ENCODE peak calls at places on chromosomes 2 and 18, in five cellular contexts. L, T, D, S and M are unnamed samples.

GRCh38 chr2:45027051-45027450 is 17.8 kb upstream of the SIX2 start:
- DNase-seq in L (no peak), T (no peak), D (no peak), S (no peak), M (no peak)

GRCh38 chr2:85806358-85807118 is 52.7 kb downstream of the ATOH8 start:
- DNase-seq in L (no peak), T (no peak), D (no peak), S (no peak), M (no peak)

GRCh38 chr2:203804070-203804469 is 63.5 kb upstream of the CTLA4 start:
- DNase-seq in L (no peak), T (no peak), D (no peak), S (no peak), M (peak)

GRCh38 chr2:106159867-106160785 is 34.0 kb downstream of the UXS1 start:
- DNase-seq in L (no peak), T (peak), D (no peak), S (no peak), M (peak)

GRCh38 chr2:46381263-46381849 is 84.1 kb downstream of the EPAS1 start:
- DNase-seq in L (no peak), T (no peak), D (no peak), S (no peak), M (no peak)

GRCh38 chr2:20434588-20435294 is 12.1 kb upstream of the RHOB start:
- DNase-seq in L (no peak), T (no peak), D (no peak), S (no peak), M (no peak)

GRCh38 chr2:173146590-173146989 is 70.9 kb downstream of the MAP3K20 start:
- DNase-seq in L (no peak), T (no peak), D (no peak), S (no peak), M (no peak)

GRCh38 chr2:204749319-204749718 is 204.0 kb downstream of the PARD3B start:
- DNase-seq in L (no peak), T (no peak), D (no peak), S (no peak), M (no peak)

GRCh38 chr2:37982147-37982582 is 57.1 kb downstream of the RMDN2 start:
- DNase-seq in L (peak), T (peak), D (peak), S (peak), M (peak)

GRCh38 chr18:34322365-34323289 is 97.9 kb upstream of the NOL4 start:
- DNase-seq in L (no peak), T (no peak), D (peak), S (peak), M (no peak)

GRCh38 chr2:69958480-69958879 is 3.0 kb downstream of the ASPRV1 start:
- DNase-seq in L (no peak), T (no peak), D (no peak), S (no peak), M (no peak)

GRCh38 chr2:168030862-168031624 is 216.4 kb downstream of the STK39 start:
- DNase-seq in L (no peak), T (no peak), D (no peak), S (no peak), M (no peak)

GRCh38 chr18:66749030-66749429 is 145.1 kb upstream of the CDH19 start:
- DNase-seq in L (no peak), T (no peak), D (no peak), S (no peak), M (no peak)

DNA sequence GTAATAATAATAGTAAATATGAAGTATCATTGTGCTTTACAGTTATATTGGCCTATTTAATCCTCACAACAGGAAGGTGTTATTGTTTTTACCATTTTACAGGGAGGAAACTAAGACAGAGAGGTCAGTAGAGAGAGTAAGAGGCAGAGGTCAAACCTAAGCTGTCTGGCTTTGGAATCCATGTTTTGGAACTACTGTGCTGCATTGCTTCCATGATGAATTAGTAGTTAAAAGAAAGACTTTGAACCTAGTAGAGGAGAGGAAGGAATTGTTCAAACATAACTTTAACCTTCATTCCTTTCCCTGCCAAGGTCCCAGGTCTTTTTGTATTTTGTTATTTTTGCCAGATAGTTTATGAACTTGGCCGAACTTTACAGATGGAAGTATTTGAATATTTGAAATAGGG is 80.9 kb downstream of the PHLPP1 start:
- DNase-seq in L (no peak), T (no peak), D (no peak), S (no peak), M (no peak)
- H3K27ac ChIP-seq in L (no peak), T (no peak), D (no peak), S (no peak), M (no peak)

GRCh38 chr2:74835831-74836674 is 2.1 kb downstream of the HK2 start:
- DNase-seq in L (no peak), T (no peak), D (no peak), S (no peak), M (no peak)

GRCh38 chr2:74841663-74842062 is 7.7 kb downstream of the HK2 start:
- DNase-seq in L (no peak), T (no peak), D (no peak), S (no peak), M (no peak)

GRCh38 chr2:74833418-74834233 is at the start of gene HK2:
- DNase-seq in L (peak), T (peak), D (peak), S (peak), M (peak)

GRCh38 chr2:74834806-74835755 is 1.2 kb downstream of the HK2 start:
- DNase-seq in L (peak), T (peak), D (peak), S (no peak), M (peak)

DNA sequence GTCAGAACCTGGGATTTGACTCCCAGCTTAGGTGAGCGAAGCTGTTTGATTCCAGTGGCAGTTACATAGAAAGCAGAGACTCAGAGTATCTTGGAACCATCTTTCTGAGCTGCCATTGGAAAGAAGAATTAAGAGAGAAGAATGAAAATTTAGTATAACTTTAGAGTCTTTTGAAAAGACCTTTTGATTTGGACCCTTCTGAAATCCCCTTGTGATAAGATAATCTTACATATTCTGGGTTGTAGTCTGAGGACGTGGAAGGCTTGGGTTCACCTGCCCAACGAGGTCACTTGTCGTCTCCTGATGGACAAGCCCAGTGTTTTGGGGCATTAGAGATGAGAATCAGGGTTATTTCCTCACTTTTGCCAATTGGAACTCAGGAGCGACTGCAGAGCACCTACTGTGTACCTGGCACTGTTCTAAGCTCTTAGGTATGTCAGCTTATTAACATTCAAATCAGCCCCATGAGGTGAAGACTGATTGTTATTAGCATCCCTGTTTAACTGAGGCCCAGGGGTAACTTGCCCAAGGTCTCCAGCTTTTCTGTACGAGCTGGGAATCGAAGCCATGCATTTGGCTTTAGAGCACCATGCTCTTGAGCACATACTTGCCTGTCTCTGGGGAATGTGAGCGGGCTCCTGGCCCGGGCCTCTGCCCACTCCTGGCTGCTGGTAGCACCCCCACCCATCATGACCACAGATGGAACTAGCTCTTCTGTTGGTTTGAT is 2.9 kb downstream of the HK2 start:
- DNase-seq in L (no peak), T (no peak), D (no peak), S (no peak), M (no peak)
- H3K27ac ChIP-seq in L (no peak), T (peak), D (no peak), S (no peak), M (no peak)

GRCh38 chr18:24227976-24228660 is 89.3 kb downstream of the CABYR start:
- DNase-seq in L (no peak), T (no peak), D (no peak), S (no peak), M (no peak)
- H3K27ac ChIP-seq in L (no peak), T (no peak), D (no peak), S (no peak), M (no peak)

DNA sequence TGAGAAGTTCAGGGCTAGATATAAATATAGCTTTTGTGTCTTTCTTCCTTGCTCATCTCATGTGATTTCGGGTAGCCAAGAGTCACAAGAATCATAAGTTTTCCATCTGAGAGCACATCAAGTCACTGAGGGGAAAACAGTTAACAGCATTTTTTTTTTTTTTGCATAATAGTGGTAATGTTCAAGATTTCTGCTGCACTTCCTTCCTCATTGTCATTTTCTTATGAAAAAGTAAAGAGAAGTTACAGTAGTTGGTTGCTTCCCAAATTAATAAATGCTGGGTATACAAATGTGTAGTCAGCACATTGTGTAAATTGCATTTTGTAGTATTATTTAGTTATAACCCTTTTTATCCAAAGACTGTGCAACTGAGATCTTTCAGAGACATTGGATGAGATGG is 93.6 kb downstream of the ZEB2 start:
- DNase-seq in L (no peak), T (no peak), D (no peak), S (no peak), M (no peak)
- H3K27ac ChIP-seq in L (peak), T (no peak), D (no peak), S (no peak), M (no peak)

DNA sequence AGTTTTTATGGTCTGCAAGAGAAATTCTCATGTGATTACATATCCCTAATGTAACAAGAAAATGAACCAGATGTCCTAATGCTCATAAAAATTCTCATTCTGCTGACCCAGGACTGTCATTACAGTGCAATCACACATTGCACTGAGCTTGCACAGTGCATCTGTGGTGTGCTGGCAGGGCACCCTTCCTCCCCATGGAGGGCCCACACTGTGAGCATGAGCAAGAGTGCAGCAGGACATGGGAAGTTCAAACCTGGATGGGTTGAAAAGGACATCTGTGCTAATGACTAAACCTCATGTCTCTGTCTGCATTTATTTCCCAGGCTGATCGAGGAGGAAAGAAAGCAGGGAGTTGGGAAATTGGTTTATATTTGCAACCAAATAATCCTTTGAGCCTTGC is 97.0 kb downstream of the COL5A2 start:
- DNase-seq in L (no peak), T (no peak), D (peak), S (no peak), M (no peak)
- H3K27ac ChIP-seq in L (no peak), T (no peak), D (no peak), S (no peak), M (no peak)

DNA sequence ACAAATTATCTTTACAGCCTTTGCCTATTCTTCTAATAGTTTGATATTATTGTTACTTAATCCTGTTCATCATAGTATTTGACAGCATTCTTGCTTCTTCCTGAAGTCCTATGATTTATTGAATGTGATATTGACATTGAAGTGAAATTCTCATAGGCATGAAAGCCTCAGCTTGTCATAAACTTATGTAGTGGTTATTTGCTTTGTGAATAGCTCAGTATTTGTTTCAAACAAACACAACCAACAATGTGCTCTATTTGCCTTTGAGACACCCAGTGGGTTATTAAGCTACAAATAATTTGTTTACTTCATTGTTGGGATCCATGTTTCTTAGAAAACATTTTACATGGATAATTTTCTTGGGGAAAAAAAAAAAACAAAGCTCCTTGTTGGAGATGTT is 57.2 kb downstream of the TTC39C start:
- DNase-seq in L (no peak), T (no peak), D (no peak), S (no peak), M (no peak)
- H3K27ac ChIP-seq in L (no peak), T (no peak), D (no peak), S (no peak), M (no peak)

GRCh38 chr2:191838526-191838925 is 8.4 kb downstream of the CAVIN2 start:
- DNase-seq in L (no peak), T (no peak), D (no peak), S (no peak), M (no peak)

GRCh38 chr2:191836471-191836852 is 10.4 kb downstream of the CAVIN2 start:
- DNase-seq in L (no peak), T (no peak), D (no peak), S (no peak), M (no peak)

GRCh38 chr2:191840916-191841315 is 6.0 kb downstream of the CAVIN2 start:
- DNase-seq in L (no peak), T (no peak), D (no peak), S (no peak), M (no peak)

GRCh38 chr2:191836853-191837769 is 9.8 kb downstream of the CAVIN2 start:
- DNase-seq in L (no peak), T (no peak), D (peak), S (no peak), M (no peak)

DNA sequence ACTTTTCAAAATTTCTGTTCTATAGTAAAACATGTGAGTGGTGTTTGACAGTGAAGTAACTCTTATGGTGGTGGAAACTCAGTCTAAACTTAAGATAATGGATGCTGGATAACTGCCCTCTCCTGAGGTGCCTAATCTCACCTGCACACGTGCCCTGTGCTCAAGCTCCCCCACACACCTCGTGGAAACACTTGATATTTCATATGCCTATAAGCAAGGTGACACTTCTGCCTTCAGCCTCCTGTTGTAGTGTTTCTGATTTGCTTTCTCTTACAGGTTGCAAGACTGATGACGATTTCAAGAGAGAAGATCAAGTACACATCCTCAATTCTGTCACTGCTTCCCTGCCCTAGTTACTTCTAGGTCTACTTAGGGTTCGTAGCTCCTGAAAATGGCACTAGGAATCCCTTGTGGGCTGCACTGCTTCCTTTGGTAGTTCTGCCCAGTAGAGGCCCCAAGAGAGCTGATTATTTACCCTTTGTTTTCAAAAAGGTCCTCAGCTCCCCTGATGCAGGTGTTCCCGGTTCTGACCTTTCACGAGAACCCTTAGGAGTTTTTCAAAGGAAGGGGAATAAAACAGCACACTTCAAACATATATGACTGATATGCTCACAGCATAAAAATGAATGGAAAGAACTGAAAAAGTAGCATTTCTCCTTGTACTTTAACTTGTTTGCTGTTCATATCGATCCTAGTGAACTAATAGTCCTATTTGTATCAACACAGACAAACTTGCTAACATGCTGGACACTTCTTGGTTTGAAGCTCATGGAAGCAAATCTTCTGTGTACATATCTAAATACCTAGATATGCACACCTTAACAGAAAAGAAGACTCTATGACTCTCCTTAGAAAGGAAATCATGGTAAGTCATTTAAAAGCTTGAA is 6.7 kb downstream of the CAVIN2 start:
- DNase-seq in L (no peak), T (no peak), D (no peak), S (no peak), M (no peak)
- H3K27ac ChIP-seq in L (peak), T (no peak), D (peak), S (no peak), M (no peak)

DNA sequence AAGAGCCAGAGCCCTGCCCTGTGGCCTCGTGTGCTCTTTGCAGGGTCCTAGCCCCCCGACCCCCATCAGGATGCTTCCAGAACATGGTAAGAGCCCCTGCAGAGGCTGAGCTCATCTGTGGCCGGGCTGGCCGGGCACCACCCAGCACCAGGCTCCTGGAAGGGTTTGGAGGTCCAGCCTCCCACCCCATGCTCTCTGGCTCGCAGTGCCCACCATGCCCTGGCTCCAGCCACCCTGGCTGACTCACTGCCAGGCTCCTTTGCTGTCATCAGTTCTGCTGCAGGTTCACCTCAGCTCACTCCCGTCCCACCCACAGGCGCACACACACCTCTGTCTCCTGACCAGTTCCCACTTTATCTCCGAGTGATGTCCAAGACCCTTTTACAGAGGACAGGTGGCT is 37.5 kb downstream of the EIF4E2 start:
- DNase-seq in L (no peak), T (no peak), D (no peak), S (no peak), M (no peak)
- H3K27ac ChIP-seq in L (no peak), T (no peak), D (no peak), S (no peak), M (no peak)

DNA sequence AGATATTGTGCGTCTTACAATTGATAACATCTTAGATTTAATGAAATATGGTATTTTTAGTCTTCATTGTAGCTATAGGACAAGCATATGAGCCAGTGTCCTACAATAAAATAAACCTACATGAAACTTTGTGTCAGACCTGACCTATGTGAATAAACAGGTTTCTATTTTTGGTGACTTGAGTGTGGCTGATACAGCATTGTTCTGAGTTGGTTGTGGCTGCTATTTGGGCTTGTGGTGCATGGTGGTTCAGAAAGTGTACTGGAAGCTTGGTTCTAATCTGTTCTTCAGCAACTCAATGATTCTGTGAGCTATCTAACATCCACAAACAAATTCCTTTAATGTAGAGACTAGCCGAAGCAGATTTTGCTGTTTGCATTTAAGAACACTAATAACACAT is 64.9 kb upstream of the MAP2 start:
- DNase-seq in L (no peak), T (no peak), D (no peak), S (no peak), M (no peak)
- H3K27ac ChIP-seq in L (no peak), T (no peak), D (no peak), S (no peak), M (no peak)